ENCODE peak calls at places on chromosome 20, in ten cellular contexts. One of them, this sample, is unnamed.

GRCh38 chr20:24998631-24999445 is 6.3 kb upstream of the APMAP start:
- DNase-seq in effector memory CD4-positive, alpha-beta T cell: no peak
- DNase-seq in stimulated activated CD8-positive, alpha-beta memory T cell treated with anti-CD3 and anti-CD28 coated beads, Interleukin-4, amount 100 ng/mL, for 1 hour: no peak
- DNase-seq in pancreas: no peak
- DNase-seq in erythroblast: no peak
- DNase-seq in NCI-H774: no peak
- DNase-seq in memory B cell: no peak
- DNase-seq in T-cell: no peak
- DNase-seq in NCI-H2081: no peak
- DNase-seq in stimulated activated CD4-positive, alpha-beta T cell treated with anti-CD3 and anti-CD28 coated beads, Interleukin-4, amount 100 ng/mL, for 4 hours: no peak
- DNase-seq in this sample: no peak

GRCh38 chr20:34452281-34452982 is 63.8 kb upstream of the DYNLRB1 start:
- DNase-seq in effector memory CD4-positive, alpha-beta T cell: no peak
- DNase-seq in NCI-H2081: no peak
- DNase-seq in pancreas: no peak
- DNase-seq in stimulated activated CD8-positive, alpha-beta memory T cell treated with anti-CD3 and anti-CD28 coated beads, Interleukin-4, amount 100 ng/mL, for 1 hour: no peak
- DNase-seq in stimulated activated CD4-positive, alpha-beta T cell treated with anti-CD3 and anti-CD28 coated beads, Interleukin-4, amount 100 ng/mL, for 4 hours: no peak
- DNase-seq in erythroblast: no peak
- DNase-seq in memory B cell: no peak
- DNase-seq in T-cell: no peak
- DNase-seq in NCI-H774: no peak
- DNase-seq in this sample: no peak

GRCh38 chr20:56259948-56260347 is 11.4 kb downstream of the MC3R start:
- DNase-seq in memory B cell: no peak
- DNase-seq in stimulated activated CD8-positive, alpha-beta memory T cell treated with anti-CD3 and anti-CD28 coated beads, Interleukin-4, amount 100 ng/mL, for 1 hour: no peak
- DNase-seq in erythroblast: no peak
- DNase-seq in effector memory CD4-positive, alpha-beta T cell: no peak
- DNase-seq in NCI-H774: no peak
- DNase-seq in pancreas: no peak
- DNase-seq in NCI-H2081: no peak
- DNase-seq in stimulated activated CD4-positive, alpha-beta T cell treated with anti-CD3 and anti-CD28 coated beads, Interleukin-4, amount 100 ng/mL, for 4 hours: no peak
- DNase-seq in T-cell: no peak
- DNase-seq in this sample: no peak

GRCh38 chr20:31740208-31740607 is 1.1 kb downstream of the TPX2 start:
- DNase-seq in T-cell: no peak
- DNase-seq in NCI-H2081: no peak
- DNase-seq in pancreas: no peak
- DNase-seq in stimulated activated CD8-positive, alpha-beta memory T cell treated with anti-CD3 and anti-CD28 coated beads, Interleukin-4, amount 100 ng/mL, for 1 hour: no peak
- DNase-seq in NCI-H774: no peak
- DNase-seq in erythroblast: peak
- DNase-seq in stimulated activated CD4-positive, alpha-beta T cell treated with anti-CD3 and anti-CD28 coated beads, Interleukin-4, amount 100 ng/mL, for 4 hours: no peak
- DNase-seq in memory B cell: no peak
- DNase-seq in effector memory CD4-positive, alpha-beta T cell: no peak
- DNase-seq in this sample: no peak

GRCh38 chr20:10255846-10256245 is 37.2 kb downstream of the SNAP25 start:
- DNase-seq in effector memory CD4-positive, alpha-beta T cell: no peak
- DNase-seq in pancreas: no peak
- DNase-seq in stimulated activated CD8-positive, alpha-beta memory T cell treated with anti-CD3 and anti-CD28 coated beads, Interleukin-4, amount 100 ng/mL, for 1 hour: no peak
- DNase-seq in T-cell: no peak
- DNase-seq in memory B cell: no peak
- DNase-seq in NCI-H2081: no peak
- DNase-seq in NCI-H774: no peak
- DNase-seq in stimulated activated CD4-positive, alpha-beta T cell treated with anti-CD3 and anti-CD28 coated beads, Interleukin-4, amount 100 ng/mL, for 4 hours: no peak
- DNase-seq in erythroblast: no peak
- DNase-seq in this sample: no peak

GRCh38 chr20:2713285-2713684 is 20.7 kb downstream of the EBF4 start:
- DNase-seq in T-cell: no peak
- DNase-seq in NCI-H774: no peak
- DNase-seq in NCI-H2081: no peak
- DNase-seq in stimulated activated CD8-positive, alpha-beta memory T cell treated with anti-CD3 and anti-CD28 coated beads, Interleukin-4, amount 100 ng/mL, for 1 hour: no peak
- DNase-seq in effector memory CD4-positive, alpha-beta T cell: no peak
- DNase-seq in pancreas: no peak
- DNase-seq in erythroblast: peak
- DNase-seq in memory B cell: no peak
- DNase-seq in stimulated activated CD4-positive, alpha-beta T cell treated with anti-CD3 and anti-CD28 coated beads, Interleukin-4, amount 100 ng/mL, for 4 hours: no peak
- DNase-seq in this sample: no peak

GRCh38 chr20:32524871-32525501 is 60.1 kb downstream of the NOL4L start:
- DNase-seq in T-cell: no peak
- DNase-seq in memory B cell: no peak
- DNase-seq in effector memory CD4-positive, alpha-beta T cell: no peak
- DNase-seq in stimulated activated CD4-positive, alpha-beta T cell treated with anti-CD3 and anti-CD28 coated beads, Interleukin-4, amount 100 ng/mL, for 4 hours: no peak
- DNase-seq in pancreas: peak
- DNase-seq in NCI-H774: peak
- DNase-seq in stimulated activated CD8-positive, alpha-beta memory T cell treated with anti-CD3 and anti-CD28 coated beads, Interleukin-4, amount 100 ng/mL, for 1 hour: no peak
- DNase-seq in erythroblast: no peak
- DNase-seq in NCI-H2081: peak
- DNase-seq in this sample: no peak

GRCh38 chr20:15639839-15640238 is 933.4 kb downstream of the KIF16B start:
- DNase-seq in effector memory CD4-positive, alpha-beta T cell: no peak
- DNase-seq in erythroblast: no peak
- DNase-seq in NCI-H774: no peak
- DNase-seq in pancreas: no peak
- DNase-seq in NCI-H2081: no peak
- DNase-seq in stimulated activated CD4-positive, alpha-beta T cell treated with anti-CD3 and anti-CD28 coated beads, Interleukin-4, amount 100 ng/mL, for 4 hours: no peak
- DNase-seq in stimulated activated CD8-positive, alpha-beta memory T cell treated with anti-CD3 and anti-CD28 coated beads, Interleukin-4, amount 100 ng/mL, for 1 hour: no peak
- DNase-seq in T-cell: no peak
- DNase-seq in memory B cell: no peak
- DNase-seq in this sample: no peak

GRCh38 chr20:37451616-37452015 is 69.4 kb upstream of the NNAT start:
- DNase-seq in effector memory CD4-positive, alpha-beta T cell: no peak
- DNase-seq in NCI-H2081: no peak
- DNase-seq in erythroblast: no peak
- DNase-seq in memory B cell: no peak
- DNase-seq in NCI-H774: no peak
- DNase-seq in T-cell: no peak
- DNase-seq in pancreas: no peak
- DNase-seq in stimulated activated CD8-positive, alpha-beta memory T cell treated with anti-CD3 and anti-CD28 coated beads, Interleukin-4, amount 100 ng/mL, for 1 hour: no peak
- DNase-seq in stimulated activated CD4-positive, alpha-beta T cell treated with anti-CD3 and anti-CD28 coated beads, Interleukin-4, amount 100 ng/mL, for 4 hours: no peak
- DNase-seq in this sample: no peak

GRCh38 chr20:19992996-19993908 is 23.9 kb upstream of the NAA20 start:
- DNase-seq in memory B cell: no peak
- DNase-seq in effector memory CD4-positive, alpha-beta T cell: no peak
- DNase-seq in NCI-H2081: no peak
- DNase-seq in T-cell: no peak
- DNase-seq in pancreas: no peak
- DNase-seq in erythroblast: no peak
- DNase-seq in stimulated activated CD4-positive, alpha-beta T cell treated with anti-CD3 and anti-CD28 coated beads, Interleukin-4, amount 100 ng/mL, for 4 hours: no peak
- DNase-seq in NCI-H774: no peak
- DNase-seq in stimulated activated CD8-positive, alpha-beta memory T cell treated with anti-CD3 and anti-CD28 coated beads, Interleukin-4, amount 100 ng/mL, for 1 hour: no peak
- DNase-seq in this sample: no peak

GRCh38 chr20:50278377-50278683 is 87.7 kb downstream of the CEBPB start:
- DNase-seq in stimulated activated CD4-positive, alpha-beta T cell treated with anti-CD3 and anti-CD28 coated beads, Interleukin-4, amount 100 ng/mL, for 4 hours: no peak
- DNase-seq in T-cell: no peak
- DNase-seq in NCI-H774: no peak
- DNase-seq in pancreas: no peak
- DNase-seq in NCI-H2081: no peak
- DNase-seq in effector memory CD4-positive, alpha-beta T cell: no peak
- DNase-seq in memory B cell: no peak
- DNase-seq in stimulated activated CD8-positive, alpha-beta memory T cell treated with anti-CD3 and anti-CD28 coated beads, Interleukin-4, amount 100 ng/mL, for 1 hour: no peak
- DNase-seq in erythroblast: no peak
- DNase-seq in this sample: no peak

GRCh38 chr20:20498081-20498861 is 130.4 kb downstream of the INSM1 start:
- DNase-seq in stimulated activated CD8-positive, alpha-beta memory T cell treated with anti-CD3 and anti-CD28 coated beads, Interleukin-4, amount 100 ng/mL, for 1 hour: no peak
- DNase-seq in erythroblast: no peak
- DNase-seq in NCI-H2081: peak
- DNase-seq in effector memory CD4-positive, alpha-beta T cell: no peak
- DNase-seq in NCI-H774: no peak
- DNase-seq in memory B cell: no peak
- DNase-seq in T-cell: no peak
- DNase-seq in stimulated activated CD4-positive, alpha-beta T cell treated with anti-CD3 and anti-CD28 coated beads, Interleukin-4, amount 100 ng/mL, for 4 hours: no peak
- DNase-seq in pancreas: no peak
- DNase-seq in this sample: peak

GRCh38 chr20:54102543-54102942 is 32.1 kb upstream of the BCAS1 start:
- DNase-seq in pancreas: no peak
- DNase-seq in memory B cell: no peak
- DNase-seq in NCI-H2081: no peak
- DNase-seq in stimulated activated CD4-positive, alpha-beta T cell treated with anti-CD3 and anti-CD28 coated beads, Interleukin-4, amount 100 ng/mL, for 4 hours: no peak
- DNase-seq in stimulated activated CD8-positive, alpha-beta memory T cell treated with anti-CD3 and anti-CD28 coated beads, Interleukin-4, amount 100 ng/mL, for 1 hour: no peak
- DNase-seq in T-cell: no peak
- DNase-seq in NCI-H774: no peak
- DNase-seq in erythroblast: no peak
- DNase-seq in effector memory CD4-positive, alpha-beta T cell: no peak
- DNase-seq in this sample: no peak

GRCh38 chr20:49853640-49854039 is 41.0 kb downstream of the SLC9A8 start:
- DNase-seq in NCI-H2081: no peak
- DNase-seq in T-cell: no peak
- DNase-seq in memory B cell: no peak
- DNase-seq in NCI-H774: no peak
- DNase-seq in effector memory CD4-positive, alpha-beta T cell: no peak
- DNase-seq in stimulated activated CD8-positive, alpha-beta memory T cell treated with anti-CD3 and anti-CD28 coated beads, Interleukin-4, amount 100 ng/mL, for 1 hour: no peak
- DNase-seq in pancreas: no peak
- DNase-seq in erythroblast: no peak
- DNase-seq in stimulated activated CD4-positive, alpha-beta T cell treated with anti-CD3 and anti-CD28 coated beads, Interleukin-4, amount 100 ng/mL, for 4 hours: no peak
- DNase-seq in this sample: peak

GRCh38 chr20:2395136-2395535 is 14.4 kb downstream of the TGM6 start:
- DNase-seq in stimulated activated CD8-positive, alpha-beta memory T cell treated with anti-CD3 and anti-CD28 coated beads, Interleukin-4, amount 100 ng/mL, for 1 hour: no peak
- DNase-seq in stimulated activated CD4-positive, alpha-beta T cell treated with anti-CD3 and anti-CD28 coated beads, Interleukin-4, amount 100 ng/mL, for 4 hours: no peak
- DNase-seq in NCI-H2081: no peak
- DNase-seq in NCI-H774: no peak
- DNase-seq in pancreas: no peak
- DNase-seq in erythroblast: no peak
- DNase-seq in memory B cell: no peak
- DNase-seq in T-cell: no peak
- DNase-seq in effector memory CD4-positive, alpha-beta T cell: no peak
- DNase-seq in this sample: no peak

GRCh38 chr20:63060057-63060991 is 53.6 kb upstream of the BHLHE23 start:
- DNase-seq in NCI-H2081: no peak
- DNase-seq in stimulated activated CD4-positive, alpha-beta T cell treated with anti-CD3 and anti-CD28 coated beads, Interleukin-4, amount 100 ng/mL, for 4 hours: no peak
- DNase-seq in NCI-H774: no peak
- DNase-seq in erythroblast: no peak
- DNase-seq in pancreas: no peak
- DNase-seq in T-cell: no peak
- DNase-seq in stimulated activated CD8-positive, alpha-beta memory T cell treated with anti-CD3 and anti-CD28 coated beads, Interleukin-4, amount 100 ng/mL, for 1 hour: no peak
- DNase-seq in memory B cell: no peak
- DNase-seq in effector memory CD4-positive, alpha-beta T cell: no peak
- DNase-seq in this sample: peak

GRCh38 chr20:39853664-39854063 is 835.4 kb downstream of the MAFB start:
- DNase-seq in effector memory CD4-positive, alpha-beta T cell: no peak
- DNase-seq in NCI-H774: no peak
- DNase-seq in memory B cell: no peak
- DNase-seq in pancreas: no peak
- DNase-seq in stimulated activated CD4-positive, alpha-beta T cell treated with anti-CD3 and anti-CD28 coated beads, Interleukin-4, amount 100 ng/mL, for 4 hours: no peak
- DNase-seq in stimulated activated CD8-positive, alpha-beta memory T cell treated with anti-CD3 and anti-CD28 coated beads, Interleukin-4, amount 100 ng/mL, for 1 hour: no peak
- DNase-seq in T-cell: no peak
- DNase-seq in erythroblast: no peak
- DNase-seq in NCI-H2081: no peak
- DNase-seq in this sample: peak

GRCh38 chr20:36441027-36441414 is 100.3 kb upstream of the MYL9 start:
- DNase-seq in memory B cell: no peak
- DNase-seq in NCI-H774: no peak
- DNase-seq in effector memory CD4-positive, alpha-beta T cell: no peak
- DNase-seq in stimulated activated CD8-positive, alpha-beta memory T cell treated with anti-CD3 and anti-CD28 coated beads, Interleukin-4, amount 100 ng/mL, for 1 hour: no peak
- DNase-seq in T-cell: no peak
- DNase-seq in pancreas: no peak
- DNase-seq in erythroblast: no peak
- DNase-seq in NCI-H2081: no peak
- DNase-seq in stimulated activated CD4-positive, alpha-beta T cell treated with anti-CD3 and anti-CD28 coated beads, Interleukin-4, amount 100 ng/mL, for 4 hours: no peak
- DNase-seq in this sample: no peak

GRCh38 chr20:59743767-59744485 is 139.6 kb downstream of the PHACTR3 start:
- DNase-seq in NCI-H774: no peak
- DNase-seq in stimulated activated CD8-positive, alpha-beta memory T cell treated with anti-CD3 and anti-CD28 coated beads, Interleukin-4, amount 100 ng/mL, for 1 hour: no peak
- DNase-seq in memory B cell: no peak
- DNase-seq in erythroblast: peak
- DNase-seq in stimulated activated CD4-positive, alpha-beta T cell treated with anti-CD3 and anti-CD28 coated beads, Interleukin-4, amount 100 ng/mL, for 4 hours: no peak
- DNase-seq in effector memory CD4-positive, alpha-beta T cell: no peak
- DNase-seq in pancreas: no peak
- DNase-seq in NCI-H2081: no peak
- DNase-seq in T-cell: no peak
- DNase-seq in this sample: no peak